ENCODE peak calls at places on chromosome 1, in eight cellular contexts. L, J, F, Q, R, H, E and D are unnamed samples. For H3K9me3 and H3K4me1, the result is how much of the 10 kb centered on the place peaks cover.

GRCh38 chr1:59549067-59549837 is 252.4 kb downstream of the FGGY start:
- DNase-seq in F (no peak), R (no peak), J (no peak), E (no peak), H (no peak), Q (no peak), L (no peak), D (no peak)

GRCh38 chr1:59188413-59189213 is 108.3 kb upstream of the FGGY start:
- DNase-seq in H (no peak), L (no peak), J (no peak), R (no peak), F (no peak), Q (no peak), E (no peak), D (no peak)

GRCh38 chr1:230825061-230825803 is 43.1 kb downstream of the C1orf198 start:
- DNase-seq in F (no peak), R (no peak), Q (no peak), L (no peak), J (peak), E (peak), H (no peak), D (no peak)

GRCh38 chr1:192803501-192803900 is 5.3 kb upstream of the RGS2 start:
- DNase-seq in R (no peak), Q (no peak), L (no peak), J (no peak), F (no peak), E (no peak), H (no peak), D (no peak)

GRCh38 chr1:20345419-20345818 is 54.7 kb downstream of the VWA5B1 start:
- DNase-seq in F (no peak), E (no peak), Q (no peak), R (no peak), J (no peak), L (no peak), H (no peak), D (no peak)

GRCh38 chr1:37358992-37359391 is 115.4 kb upstream of the ZC3H12A start:
- DNase-seq in L (no peak), R (no peak), E (no peak), Q (no peak), J (no peak), F (no peak), H (no peak), D (no peak)

GRCh38 chr1:13699936-13700520 is at the start of gene PRDM2:
- DNase-seq in J (peak), H (peak), R (peak), Q (peak), F (peak), L (no peak), E (peak), D (no peak)

GRCh38 chr1:109109906-109110305 is 4.0 kb upstream of the ELAPOR1 start:
- DNase-seq in R (no peak), H (no peak), J (no peak), L (no peak), F (no peak), E (no peak), Q (no peak), D (no peak)

GRCh38 chr1:156140879-156141707 is 12.3 kb upstream of the SEMA4A start:
- DNase-seq in E (no peak), Q (no peak), F (no peak), R (no peak), J (peak), H (no peak), L (no peak), D (no peak)

GRCh38 chr1:80731241-80731894 is 1069.4 kb upstream of the ADGRL2 start:
- DNase-seq in E (no peak), L (no peak), Q (no peak), J (no peak), H (no peak), F (no peak), R (no peak), D (no peak)

GRCh38 chr1:5897281-5897680 is 94.9 kb downstream of the NPHP4 start:
- DNase-seq in H (no peak), R (no peak), Q (no peak), F (no peak), J (no peak), L (no peak), E (no peak), D (no peak)

GRCh38 chr1:23791434-23792047 is 596 bp downstream of the LYPLA2 start:
- DNase-seq in Q (no peak), H (no peak), L (no peak), E (no peak), J (peak), R (no peak), F (no peak), D (no peak)

GRCh38 chr1:99218999-99219398 is 45.3 kb upstream of the PLPPR4 start:
- DNase-seq in F (no peak), Q (no peak), R (no peak), E (no peak), J (no peak), L (no peak), H (no peak), D (no peak)

GRCh38 chr1:45686081-45687013 is at the start of gene GPBP1L1:
- DNase-seq in J (peak), E (peak), Q (peak), H (peak), F (peak), R (peak), L (peak), D (peak)

GRCh38 chr1:45684402-45684801 is 1.9 kb downstream of the GPBP1L1 start:
- DNase-seq in R (no peak), Q (no peak), F (no peak), H (no peak), J (no peak), L (no peak), E (no peak), D (no peak)

GRCh38 chr1:45685308-45686080 is 839 bp downstream of the GPBP1L1 start:
- DNase-seq in H (no peak), R (no peak), J (peak), F (no peak), E (peak), L (no peak), Q (no peak), D (no peak)

GRCh38 chr1:45687014-45687752 is 798 bp upstream of the TMEM69 start:
- DNase-seq in Q (peak), J (peak), H (peak), R (peak), E (peak), L (peak), F (peak), D (peak)

DNA sequence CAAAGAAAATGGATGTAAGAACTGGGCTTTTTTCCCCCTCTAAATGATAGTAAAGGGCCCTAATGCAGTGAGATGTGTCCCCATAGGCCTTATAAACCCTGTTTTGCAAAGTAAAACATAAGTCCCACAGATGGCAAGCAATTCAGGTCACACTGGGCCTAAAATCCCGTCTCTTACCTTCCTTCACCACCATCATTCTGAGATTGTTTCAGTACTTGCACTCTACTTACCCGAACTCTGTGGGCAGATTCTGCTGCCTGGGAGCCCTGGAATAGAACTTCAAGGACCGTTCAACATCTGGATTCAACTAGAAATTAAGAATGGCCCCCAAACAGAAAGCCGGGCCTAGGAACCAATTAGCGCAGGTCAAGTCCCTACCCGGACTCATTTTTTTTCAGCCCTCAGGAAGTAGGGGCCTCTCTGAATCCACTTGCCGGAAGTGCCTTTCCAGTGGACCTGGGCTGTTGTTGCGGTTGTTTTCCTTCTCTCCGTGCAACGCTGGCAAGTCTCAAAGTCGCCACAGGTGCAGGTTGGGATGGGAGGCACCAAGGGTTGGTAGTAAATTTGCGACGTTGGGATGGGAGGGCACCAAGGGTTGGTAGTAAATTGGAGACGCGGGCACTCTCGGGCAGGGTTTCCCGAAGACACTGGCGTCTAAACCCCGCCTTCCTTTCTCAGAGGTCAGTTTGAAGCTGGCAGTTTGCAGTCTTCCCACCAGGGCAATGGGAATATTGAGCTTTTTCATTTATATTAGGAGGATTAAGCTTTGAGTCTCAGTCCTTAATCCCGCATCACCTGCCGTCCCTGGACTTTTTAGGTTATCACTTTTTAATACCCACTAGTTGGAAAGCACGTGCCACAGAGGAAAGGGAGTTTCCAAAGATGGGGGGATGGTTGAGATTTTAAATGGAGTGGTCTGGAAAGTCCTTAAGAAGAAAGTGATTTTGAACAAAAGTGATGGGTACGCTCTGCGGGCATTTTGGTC is at the start of gene TMEM69:
- DNase-seq in F (peak), R (peak), E (peak), J (peak), L (peak), Q (peak), H (peak), D (peak)
- H3K9me3 ChIP-seq in F (under half), R (under half), E (under half), J (under half), L (under half), Q (under half), H (under half), D (under half)

GRCh38 chr1:1954831-1955441 is 35.9 kb upstream of the TMEM52 start:
- DNase-seq in H (no peak), Q (no peak), E (no peak), L (no peak), R (no peak), F (no peak), J (no peak), D (no peak)
- H3K4me1 ChIP-seq in H (under half), Q (under half), E (under half), L (under half), R (under half), F (under half), J (under half), D (under half)

DNA sequence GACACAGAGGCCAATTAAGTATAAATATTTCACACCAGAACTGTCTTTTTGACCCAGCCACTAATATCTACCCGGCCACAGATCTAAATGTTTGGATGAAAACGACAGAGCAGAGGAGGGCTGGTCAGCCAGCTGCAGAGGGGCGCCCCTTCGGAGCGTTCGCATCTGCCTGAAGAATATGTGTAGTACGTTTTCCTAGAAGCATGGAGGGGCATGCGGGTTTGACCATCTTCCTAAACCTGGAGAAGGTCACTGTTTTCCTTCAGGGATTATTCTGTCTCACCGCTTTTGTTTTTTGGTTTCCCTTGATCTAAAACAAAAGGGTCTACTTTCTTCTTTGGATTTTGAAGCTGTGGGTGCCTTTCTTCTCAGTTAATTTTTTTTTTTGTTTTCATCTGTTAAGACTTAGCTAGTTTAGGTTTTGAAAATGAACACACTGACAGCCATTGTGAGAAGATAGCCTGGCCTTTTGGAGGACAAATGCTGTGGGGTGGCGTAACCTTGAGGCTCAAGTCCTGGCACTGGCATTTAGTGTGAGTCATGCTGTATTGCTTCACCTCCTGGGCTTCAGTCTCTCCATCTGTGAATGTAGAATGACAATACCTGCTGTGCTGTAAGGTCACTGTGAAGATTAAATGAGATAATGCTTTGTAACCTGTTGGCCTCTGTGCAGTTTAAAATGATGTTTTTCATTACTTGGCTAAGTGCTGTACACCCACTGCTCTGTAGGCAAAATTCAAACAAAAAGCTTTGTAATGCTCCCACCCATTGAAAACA is 74.1 kb upstream of the IRF2BP2 start:
- DNase-seq in R (peak), H (peak), F (no peak), Q (no peak), L (no peak), J (peak), E (peak), D (peak)
- H3K27ac ChIP-seq in R (peak), H (peak), F (no peak), Q (no peak), L (no peak), J (no peak), E (peak), D (no peak)

DNA sequence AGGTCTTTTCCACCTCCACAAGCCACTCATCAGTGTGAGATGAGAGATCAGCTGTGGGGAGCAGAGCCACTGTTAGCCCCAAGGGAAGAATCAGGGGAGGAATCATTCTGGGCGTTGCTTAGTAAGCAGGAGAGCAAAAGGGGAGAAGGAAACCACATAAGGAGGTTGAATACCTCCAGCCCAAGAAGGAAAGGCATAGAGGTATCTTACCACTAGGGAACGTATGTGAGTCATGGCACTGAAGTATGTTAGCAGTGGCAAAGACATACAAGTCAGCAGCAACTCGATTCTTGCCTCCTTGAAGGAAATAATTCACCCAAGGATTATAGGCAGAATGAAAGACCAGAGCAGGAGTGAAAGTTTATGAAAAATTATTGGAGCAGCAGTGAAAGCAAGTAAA is 31.6 kb upstream of the SLC5A9 start:
- DNase-seq in L (no peak), Q (no peak), F (no peak), R (no peak), H (no peak), E (no peak), J (no peak), D (no peak)
- H3K9me3 ChIP-seq in L (under half), Q (under half), F (under half), R (under half), H (under half), E (under half), J (under half), D (under half)

GRCh38 chr1:16142383-16142995 is 13.4 kb downstream of the EPHA2 start:
- DNase-seq in Q (no peak), L (no peak), J (no peak), H (no peak), R (no peak), E (no peak), F (no peak), D (no peak)
- H3K4me1 ChIP-seq in Q (under half), L (under half), J (half or more), H (under half), R (half or more), E (half or more), F (half or more), D (half or more)

GRCh38 chr1:161172349-161172748 is 5.0 kb downstream of the B4GALT3 start:
- DNase-seq in J (no peak), L (no peak), H (no peak), F (no peak), Q (no peak), R (no peak), E (no peak), D (no peak)

GRCh38 chr1:161173711-161174110 is 3.6 kb downstream of the B4GALT3 start:
- DNase-seq in E (no peak), H (no peak), L (no peak), J (no peak), F (no peak), R (no peak), Q (no peak), D (no peak)

GRCh38 chr1:161172776-161173376 is 4.4 kb downstream of the B4GALT3 start:
- DNase-seq in J (peak), R (peak), E (no peak), Q (no peak), H (no peak), L (no peak), F (no peak), D (no peak)

GRCh38 chr1:161171191-161171590 is 5.0 kb downstream of the PPOX start:
- DNase-seq in E (no peak), Q (no peak), F (no peak), J (peak), H (no peak), R (no peak), L (no peak), D (no peak)

GRCh38 chr1:161171696-161172095 is 5.5 kb downstream of the PPOX start:
- DNase-seq in F (no peak), R (no peak), L (no peak), Q (no peak), J (no peak), E (no peak), H (no peak), D (no peak)
- H3K27ac ChIP-seq in F (no peak), R (no peak), L (no peak), Q (no peak), J (peak), E (no peak), H (no peak), D (no peak)

GRCh38 chr1:203060115-203060514 is 25.7 kb downstream of the MYOG start:
- DNase-seq in F (no peak), Q (no peak), L (no peak), J (no peak), R (no peak), E (no peak), H (no peak), D (no peak)

GRCh38 chr1:203059485-203059884 is 26.3 kb downstream of the MYOG start:
- DNase-seq in E (no peak), J (no peak), H (no peak), Q (no peak), R (no peak), F (no peak), L (no peak), D (no peak)

GRCh38 chr1:203056516-203056915 is 29.3 kb downstream of the MYOG start:
- DNase-seq in L (no peak), J (no peak), H (no peak), F (no peak), E (no peak), R (no peak), Q (no peak), D (no peak)

GRCh38 chr1:203057831-203058673 is 27.8 kb downstream of the MYOG start:
- DNase-seq in R (no peak), H (no peak), Q (no peak), E (no peak), J (peak), F (no peak), L (no peak), D (no peak)

GRCh38 chr1:203058674-203058931 is 27.2 kb downstream of the MYOG start:
- DNase-seq in R (no peak), J (no peak), F (no peak), Q (no peak), E (no peak), L (no peak), H (no peak), D (no peak)
- H3K9me3 ChIP-seq in R (under half), J (under half), F (under half), Q (under half), E (under half), L (under half), H (under half), D (under half)

GRCh38 chr1:17618558-17619247 is 79.2 kb downstream of the ARHGEF10L start:
- DNase-seq in F (no peak), Q (no peak), R (no peak), H (no peak), J (no peak), E (no peak), L (no peak), D (no peak)

GRCh38 chr1:17615157-17615556 is 75.7 kb downstream of the ARHGEF10L start:
- DNase-seq in E (no peak), Q (no peak), L (no peak), H (no peak), R (no peak), F (no peak), J (no peak), D (no peak)

GRCh38 chr1:17616731-17617279 is 77.3 kb downstream of the ARHGEF10L start:
- DNase-seq in Q (no peak), E (no peak), F (no peak), R (no peak), J (no peak), L (no peak), H (no peak), D (no peak)

GRCh38 chr1:17617787-17618557 is 78.5 kb downstream of the ARHGEF10L start:
- DNase-seq in Q (no peak), F (no peak), H (peak), L (peak), R (peak), E (no peak), J (peak), D (peak)

DNA sequence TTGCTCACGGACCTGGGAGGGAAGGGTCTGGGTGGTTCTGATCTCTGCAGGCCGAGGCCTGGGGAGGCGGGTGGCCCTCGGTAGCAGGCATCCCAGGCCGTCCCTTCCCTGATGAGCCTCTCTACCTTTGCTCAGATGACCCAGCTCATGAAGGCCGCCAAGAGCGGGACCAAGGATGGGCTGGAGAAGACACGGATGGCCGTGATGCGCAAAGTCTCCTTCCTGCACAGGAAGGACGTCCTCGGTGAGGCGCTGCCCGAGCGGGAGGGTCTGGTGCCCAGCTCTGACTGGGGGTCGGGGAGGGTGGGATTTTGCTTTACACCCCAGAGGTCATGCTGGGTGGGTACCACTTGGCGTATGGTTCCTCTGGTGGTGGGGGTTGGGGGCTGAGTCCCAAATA is 76.5 kb downstream of the ARHGEF10L start:
- DNase-seq in J (no peak), Q (no peak), H (no peak), L (no peak), F (no peak), E (no peak), R (no peak), D (no peak)
- H3K4me1 ChIP-seq in J (under half), Q (under half), H (under half), L (under half), F (under half), E (under half), R (under half), D (half or more)